ENCODE peak calls at places on chromosomes 5 and 9, in nine cellular contexts. E is hypothalamus; O is HCEC 1CT; Q is skeletal muscle cell; F is NCI-H345; X is AML-193; T is DMS153; B is stimulated activated CD4-positive, alpha-beta T cell treated with anti-CD3 and anti-CD28 coated beads, Interleukin-4, amount 100 ng/mL, for 24 hours; U is progenitor cell of endocrine pancreas. L is an unnamed sample.

GRCh38 chr9:127854169-127854833 is at the start of gene ENG:
- DNase-seq in E (peak), O (peak), Q (no peak), F (no peak), X (peak), T (peak), B (peak), U (no peak), L (no peak)

GRCh38 chr9:113657765-113658564 is 194.4 kb downstream of the RGS3 start:
- DNase-seq in E (peak), O (peak), Q (no peak), F (peak), X (peak), T (peak), B (peak), U (peak), L (peak)

GRCh38 chr5:145509336-145510150 is 325.6 kb downstream of the PRELID2 start:
- DNase-seq in E (no peak), O (peak), Q (no peak), F (no peak), X (no peak), T (no peak), B (no peak), U (no peak), L (no peak)

GRCh38 chr5:170632985-170633234 is 129.1 kb downstream of the KCNIP1 start:
- DNase-seq in E (peak), O (no peak), Q (no peak), F (peak), X (no peak), T (no peak), B (peak), U (peak), L (peak)

GRCh38 chr5:65262094-65262493 is 219.6 kb downstream of the ADAMTS6 start:
- DNase-seq in E (no peak), O (no peak), Q (no peak), F (peak), X (no peak), T (peak), B (no peak), U (no peak), L (no peak)

GRCh38 chr9:121840838-121841760 is 189.7 kb downstream of the DAB2IP start:
- DNase-seq in E (no peak), O (no peak), Q (no peak), F (no peak), X (no peak), T (no peak), B (no peak), U (no peak), L (no peak)

GRCh38 chr5:125227333-125228075 is 481.1 kb upstream of the ZNF608 start:
- DNase-seq in E (no peak), O (peak), Q (no peak), F (no peak), X (no peak), T (no peak), B (no peak), U (no peak), L (no peak)

GRCh38 chr9:5263568-5264218 is 32.5 kb downstream of the INSL4 start:
- DNase-seq in E (no peak), O (peak), Q (no peak), F (no peak), X (no peak), T (no peak), B (no peak), U (no peak), L (no peak)

GRCh38 chr9:81565144-81565543 is 124.2 kb downstream of the TLE1 start:
- DNase-seq in E (no peak), O (no peak), Q (no peak), F (no peak), X (no peak), T (no peak), B (no peak), U (no peak), L (no peak)

GRCh38 chr5:50401337-50401736 is 39.8 kb downstream of the EMB start:
- DNase-seq in E (no peak), O (no peak), Q (no peak), F (no peak), X (no peak), T (no peak), B (no peak), U (no peak), L (no peak)

GRCh38 chr5:172283020-172283861 is at the start of gene UBTD2:
- DNase-seq in E (peak), O (peak), Q (no peak), F (peak), X (peak), T (peak), B (peak), U (peak), L (no peak)

GRCh38 chr5:83184534-83184933 is 107.2 kb downstream of the XRCC4 start:
- DNase-seq in E (no peak), O (no peak), Q (no peak), F (no peak), X (no peak), T (no peak), B (no peak), U (no peak), L (no peak)

GRCh38 chr5:90169078-90169477 is 240.5 kb downstream of the CETN3 start:
- DNase-seq in E (no peak), O (no peak), Q (no peak), F (peak), X (no peak), T (no peak), B (no peak), U (no peak), L (no peak)

GRCh38 chr9:6782981-6783380 is 25.2 kb downstream of the KDM4C start:
- DNase-seq in E (no peak), O (no peak), Q (no peak), F (no peak), X (no peak), T (no peak), B (no peak), U (no peak), L (no peak)

GRCh38 chr5:37918420-37918819 is 78.6 kb upstream of the GDNF start:
- DNase-seq in E (no peak), O (no peak), Q (no peak), F (no peak), X (no peak), T (no peak), B (no peak), U (no peak), L (no peak)

GRCh38 chr5:137148128-137148527 is 351.0 kb downstream of the SPOCK1 start:
- DNase-seq in E (no peak), O (no peak), Q (no peak), F (no peak), X (no peak), T (no peak), B (no peak), U (no peak), L (no peak)